ENCODE peak calls at places on chromosomes 16 and 17, in four cellular contexts. S is HepG2, D is K562, W is GM12878. I is an unnamed sample.
A peak's percentile ranks its signal among the peaks of the same experiment; 100 is the strongest.

GRCh38 chr16:19138601-19139000 is 24.8 kb downstream of the ITPRIPL2 start:
- DNase-seq in S (no peak), D (no peak), W (no peak), I (no peak)

GRCh38 chr17:37299257-37299985 is 76.4 kb upstream of the C17orf78 start:
- DNase-seq in S (no peak), D (no peak), W (no peak), I (no peak)

GRCh38 chr16:69855587-69855986 is 93.5 kb downstream of the WWP2 start:
- DNase-seq in D (no peak), S (no peak), W (no peak), I (no peak)

GRCh38 chr16:14004031-14004718 is 66.9 kb upstream of the MRTFB start:
- DNase-seq in S (no peak), W (no peak), D (no peak), I (no peak)

GRCh38 chr16:68900009-68900408 is 56.7 kb downstream of the TANGO6 start:
- DNase-seq in W (no peak), D (no peak), S (no peak), I (no peak)

GRCh38 chr17:5706835-5707234 is 122.5 kb upstream of the NLRP1 start:
- DNase-seq in D (peak; percentile 51), W (peak; percentile 8), S (peak; percentile 35), I (peak; percentile 86)

GRCh38 chr16:70795513-70795912 is 5.4 kb downstream of the VAC14 start:
- DNase-seq in D (no peak), S (no peak), W (no peak), I (no peak)

GRCh38 chr16:67563708-67564468 is 1.6 kb downstream of the CTCF start:
- DNase-seq in S (peak; percentile 58), D (no peak), W (no peak), I (no peak)

GRCh38 chr16:8886593-8887437 is 4.7 kb downstream of the LITAFD start:
- DNase-seq in S (no peak), W (no peak), D (no peak), I (no peak)

GRCh38 chr17:2697611-2698162 is 13.9 kb downstream of the CLUH start:
- DNase-seq in W (no peak), S (no peak), D (no peak), I (peak; percentile 13)

GRCh38 chr17:62627219-62627903 is at the start of gene MRC2:
- DNase-seq in D (peak; percentile 75), S (no peak), W (no peak), I (peak; percentile 76)

GRCh38 chr17:2202996-2203575 is 100.5 kb downstream of the SMG6 start:
- DNase-seq in W (no peak), S (no peak), D (no peak), I (no peak)

GRCh38 chr17:72380120-72380519 is 259.3 kb downstream of the SOX9 start:
- DNase-seq in W (no peak), D (no peak), S (no peak), I (no peak)

GRCh38 chr17:72383053-72383847 is 262.4 kb downstream of the SOX9 start:
- DNase-seq in D (peak; percentile 13), W (no peak), S (no peak), I (peak; percentile 57)

GRCh38 chr17:72378414-72379395 is 257.9 kb downstream of the SOX9 start:
- DNase-seq in D (no peak), W (no peak), S (no peak), I (no peak)

GRCh38 chr17:72380737-72381136 is 259.9 kb downstream of the SOX9 start:
- DNase-seq in S (no peak), W (no peak), D (no peak), I (no peak)

DNA sequence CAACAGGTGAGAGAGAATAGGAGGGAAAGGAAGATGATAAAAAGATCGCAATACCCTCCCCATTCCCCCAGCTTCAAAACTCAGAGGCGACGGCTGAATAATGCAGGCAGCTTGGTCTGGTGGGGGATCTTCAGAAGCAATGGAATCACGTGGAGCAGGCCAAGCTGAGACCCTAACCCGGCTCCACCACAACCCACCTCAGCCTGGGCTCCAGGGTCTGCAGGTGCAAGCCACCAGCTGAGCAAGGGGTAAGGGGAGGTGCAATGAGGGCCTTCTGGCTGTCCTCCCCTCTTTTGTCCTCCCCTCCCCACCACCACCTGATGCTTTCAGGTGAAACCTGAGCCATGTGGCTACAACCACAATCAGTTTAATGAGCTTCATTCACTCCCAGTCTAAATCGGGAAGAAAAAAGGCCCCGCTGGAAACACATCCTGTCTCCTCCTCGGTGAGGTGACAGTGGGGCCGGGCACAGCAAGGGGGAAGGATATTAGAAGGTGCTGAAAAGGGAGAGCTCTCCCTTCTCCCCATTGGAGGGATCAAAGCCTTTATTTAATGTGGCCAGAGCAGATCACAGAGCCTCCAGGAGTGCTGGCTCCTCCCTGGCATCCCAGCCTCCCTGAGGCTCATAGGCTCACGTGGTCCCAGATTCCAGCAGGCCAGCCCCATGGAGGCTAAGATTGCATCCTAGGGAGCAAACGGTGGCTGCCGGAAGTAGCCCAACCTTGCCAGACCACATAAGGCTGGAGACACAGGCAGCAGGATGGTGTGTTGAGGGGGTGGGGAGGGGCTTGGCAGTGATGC is 261.0 kb downstream of the SOX9 start:
- DNase-seq in D (no peak), W (no peak), S (no peak), I (peak; percentile 45)
- TF ChIP-seq ESRRA in D (no peak), W (no peak), S (no peak), I (no peak)

DNA sequence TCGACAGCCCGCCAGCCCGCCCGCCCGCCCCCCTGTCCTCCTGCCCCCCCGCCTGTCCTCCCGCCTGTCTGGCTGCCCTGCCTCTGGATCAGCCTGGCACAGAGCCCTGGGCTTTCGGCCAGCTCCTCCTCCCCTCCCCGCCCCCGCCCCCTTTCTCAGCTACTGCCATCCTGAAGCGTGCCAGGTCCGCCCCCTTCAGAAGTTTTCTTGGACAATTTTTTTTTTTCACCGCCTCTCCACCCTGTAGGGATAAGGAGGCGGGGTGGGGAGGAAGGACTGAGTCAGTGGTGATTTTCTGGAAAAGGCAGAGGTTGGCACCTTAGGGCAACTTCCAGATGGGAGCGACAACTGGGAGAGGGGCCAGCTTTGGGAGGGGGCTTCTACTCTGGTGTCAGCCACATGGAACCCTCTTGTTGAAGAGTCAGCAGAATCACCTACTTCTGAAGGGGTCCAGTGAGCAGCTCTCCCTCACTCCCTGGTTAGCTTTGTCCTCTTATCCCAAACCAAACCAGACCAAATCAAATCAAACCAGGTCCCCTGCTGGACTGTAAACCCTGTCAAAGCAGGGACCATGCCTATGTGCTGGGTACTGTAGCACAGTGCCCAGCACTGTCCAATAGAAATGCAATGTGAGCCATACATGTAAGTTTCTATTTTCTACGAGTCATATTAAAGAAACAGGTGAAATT is 19.7 kb downstream of the IGF2BP1 start:
- DNase-seq in S (no peak), D (no peak), W (no peak), I (no peak)
- TF ChIP-seq CREB1 in S (no peak), D (no peak), W (no peak), I (no peak)

DNA sequence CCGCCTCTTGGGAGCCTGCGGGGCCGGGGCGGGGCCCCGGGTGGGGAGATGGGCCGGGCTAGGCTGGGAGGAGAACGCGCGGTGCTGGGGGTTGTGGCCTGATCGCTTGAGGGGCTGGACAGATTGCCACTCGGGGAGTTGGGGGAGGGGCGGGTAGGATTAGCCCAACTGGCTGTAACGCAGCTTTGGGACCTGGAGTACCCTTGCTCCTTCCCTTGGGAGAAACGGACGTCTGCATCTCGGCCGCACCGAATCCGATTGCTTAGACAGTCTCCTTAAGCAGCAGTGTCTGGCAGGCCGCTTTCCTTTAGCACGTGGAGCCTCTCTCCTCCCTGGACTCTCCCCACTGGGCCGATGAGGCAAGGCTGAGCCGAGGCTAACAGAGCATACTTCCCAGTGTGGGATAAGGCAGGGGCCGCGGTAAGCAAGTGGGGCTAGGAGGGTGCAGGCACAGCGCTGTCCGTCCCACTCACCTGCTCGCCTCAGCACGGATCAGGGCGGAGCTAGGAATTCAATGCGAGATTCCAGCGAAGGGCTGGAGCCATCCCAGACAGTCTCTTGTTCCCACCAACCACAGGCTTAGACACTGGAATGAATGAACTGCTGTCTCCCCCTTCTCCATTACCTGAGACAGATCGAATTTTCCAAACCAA is 540 bp upstream of the ACLY start:
- DNase-seq in D (peak; percentile 66), S (peak; percentile 65), W (peak; percentile 75), I (peak; percentile 67)
- TF ChIP-seq ESRRA in D (no peak), S (peak; percentile 75), W (no peak), I (no peak)

GRCh38 chr16:79264237-79265104 is 336.1 kb downstream of the MAF start:
- DNase-seq in W (no peak), D (no peak), S (no peak), I (no peak)
- TF ChIP-seq CREB1 in W (no peak), D (no peak), S (no peak), I (no peak)

GRCh38 chr17:4127555-4127954 is 15.3 kb downstream of the ZZEF1 start:
- DNase-seq in D (no peak), S (no peak), W (no peak), I (no peak)
- TF ChIP-seq ESRRA in D (no peak), S (no peak), W (no peak), I (no peak)

DNA sequence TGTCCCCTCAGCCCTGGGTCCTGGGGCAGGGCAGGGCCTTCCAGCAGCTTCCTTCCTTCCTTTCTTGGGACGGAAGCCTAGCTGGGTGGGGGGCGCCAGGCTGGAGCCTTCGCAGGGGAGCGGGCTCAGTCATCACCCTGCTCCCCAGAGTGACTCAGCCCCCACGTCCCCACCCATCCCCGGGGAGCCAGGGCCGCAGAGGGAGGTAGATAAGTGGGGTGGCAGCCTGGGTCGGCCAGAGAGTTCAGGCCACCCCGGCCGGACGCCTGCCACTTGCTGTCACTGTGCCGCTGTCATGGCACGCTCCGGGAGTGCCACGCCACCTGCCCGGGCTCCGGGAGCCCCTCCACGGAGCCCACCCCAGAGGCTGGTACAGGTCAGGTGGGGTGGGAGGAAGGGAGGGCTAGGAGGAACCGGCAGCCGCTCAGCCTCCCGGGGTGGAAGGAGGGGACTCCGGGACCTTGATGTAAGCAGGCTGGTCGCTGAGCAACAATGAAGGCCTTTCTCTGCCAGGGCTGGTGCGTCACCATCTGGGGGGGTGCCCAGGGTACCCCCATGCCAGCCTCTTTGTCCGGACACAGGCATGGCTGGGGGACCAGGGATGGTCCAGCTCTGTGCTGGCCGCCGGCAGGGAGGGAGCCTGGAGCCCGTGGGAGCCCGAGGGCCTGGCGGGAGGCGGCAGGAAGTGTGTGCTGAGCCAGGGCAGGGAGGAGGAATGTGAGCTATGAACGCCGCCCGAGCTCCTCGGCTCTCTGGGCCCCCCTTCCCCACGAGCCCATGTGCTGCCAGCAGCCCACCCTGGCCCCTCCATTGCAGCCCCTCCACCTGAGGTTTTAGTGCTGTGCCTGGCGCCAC is 6.6 kb downstream of the NHERF2 start:
- DNase-seq in W (no peak), D (peak; percentile 70), S (peak; percentile 53), I (no peak)
- TF ChIP-seq CREB1 in W (no peak), D (no peak), S (no peak), I (no peak)

GRCh38 chr17:29565643-29566472 is 979 bp downstream of the ABHD15 start:
- DNase-seq in W (no peak), D (no peak), S (peak; percentile 25), I (peak; percentile 76)
- TF ChIP-seq ESRRA in W (no peak), D (no peak), S (peak; percentile 17), I (no peak)

GRCh38 chr16:17963185-17963836 is 373.2 kb downstream of the NPIPA8 start:
- DNase-seq in D (no peak), S (no peak), W (peak; percentile 66), I (no peak)
- TF ChIP-seq CREB1 in D (no peak), S (no peak), W (no peak), I (no peak)

GRCh38 chr17:76546556-76547182 is 6.8 kb downstream of the PRCD start:
- DNase-seq in W (no peak), S (no peak), D (no peak), I (no peak)
- TF ChIP-seq ESRRA in W (no peak), S (no peak), D (no peak), I (no peak)